ENCODE peak calls at places on chromosomes 12 and 14, in six cellular contexts. A is IMR-90, Z is GM23248, C is adipocyte, E is Karpas-422, S is endodermal cell. O is an unnamed sample. For H3K4me1, the result is how much of the 10 kb centered on the place peaks cover.

GRCh38 chr14:105830171-105830570 is 303.8 kb downstream of the TMEM121 start:
- DNase-seq in C (no peak), S (no peak), Z (no peak), A (no peak), E (no peak), O (no peak)

GRCh38 chr14:68862954-68863594 is 70.2 kb upstream of the ZFP36L1 start:
- DNase-seq in E (peak), Z (peak), C (peak), A (peak), S (peak), O (peak)

GRCh38 chr14:51490205-51490604 is 161.5 kb upstream of the FRMD6 start:
- DNase-seq in A (peak), C (peak), E (no peak), Z (peak), S (no peak), O (no peak)

GRCh38 chr14:74846968-74847549 is 28.9 kb downstream of the PROX2 start:
- DNase-seq in E (no peak), Z (peak), S (no peak), A (peak), C (peak), O (no peak)

GRCh38 chr14:26930576-26930975 is 332.7 kb upstream of the NOVA1 start:
- DNase-seq in E (no peak), A (no peak), S (no peak), C (no peak), Z (no peak), O (no peak)

GRCh38 chr14:67928375-67928774 is 108.8 kb downstream of the RAD51B start:
- DNase-seq in E (no peak), A (no peak), Z (no peak), C (no peak), S (peak), O (no peak)

GRCh38 chr14:99995700-99996356 is 69.4 kb upstream of the EVL start:
- DNase-seq in E (peak), A (peak), Z (peak), C (peak), S (peak), O (peak)

GRCh38 chr12:19191563-19191962 is 62.0 kb downstream of the PLEKHA5 start:
- DNase-seq in C (no peak), S (no peak), A (no peak), E (peak), Z (no peak), O (peak)

GRCh38 chr12:56040963-56041578 is 647 bp upstream of the RPS26 start:
- DNase-seq in A (no peak), Z (no peak), E (no peak), C (no peak), S (peak), O (no peak)

GRCh38 chr12:912466-913235 is 36.8 kb downstream of the RAD52 start:
- DNase-seq in Z (no peak), A (no peak), E (no peak), C (no peak), S (no peak), O (no peak)

GRCh38 chr12:2298556-2299195 is 245.9 kb downstream of the CACNA1C start:
- DNase-seq in Z (no peak), A (no peak), S (peak), C (no peak), E (no peak), O (no peak)

GRCh38 chr12:57110189-57111045 is 745 bp downstream of the STAT6 start:
- DNase-seq in Z (peak), A (peak), S (peak), E (peak), C (peak), O (peak)

GRCh38 chr12:12901158-12901791 is 9.9 kb downstream of the GPRC5A start:
- DNase-seq in A (peak), Z (peak), S (peak), C (peak), E (no peak), O (no peak)

GRCh38 chr14:74829238-74829637 is 46.7 kb downstream of the PROX2 start:
- DNase-seq in S (no peak), C (no peak), A (no peak), E (no peak), Z (peak), O (no peak)

GRCh38 chr12:106452309-106452708 is 94.8 kb downstream of the POLR3B start:
- DNase-seq in S (no peak), E (no peak), A (no peak), Z (no peak), C (no peak), O (no peak)

GRCh38 chr14:101844752-101845151 is 83.2 kb downstream of the PPP2R5C start:
- DNase-seq in C (no peak), Z (no peak), A (no peak), E (peak), S (no peak), O (no peak)

GRCh38 chr14:101843038-101843437 is 81.5 kb downstream of the PPP2R5C start:
- DNase-seq in C (no peak), A (no peak), S (no peak), E (no peak), Z (no peak), O (no peak)

GRCh38 chr14:101845496-101845895 is 84.0 kb downstream of the PPP2R5C start:
- DNase-seq in S (no peak), E (peak), C (no peak), A (no peak), Z (no peak), O (no peak)

GRCh38 chr14:101843665-101844064 is 82.2 kb downstream of the PPP2R5C start:
- DNase-seq in S (no peak), E (peak), A (no peak), C (no peak), Z (no peak), O (peak)

GRCh38 chr14:101844219-101844618 is 82.7 kb downstream of the PPP2R5C start:
- DNase-seq in Z (no peak), S (no peak), C (no peak), A (no peak), E (peak), O (no peak)
- H3K9ac ChIP-seq in Z (no peak), S (no peak), C (no peak), A (no peak), E (peak), O (no peak)

DNA sequence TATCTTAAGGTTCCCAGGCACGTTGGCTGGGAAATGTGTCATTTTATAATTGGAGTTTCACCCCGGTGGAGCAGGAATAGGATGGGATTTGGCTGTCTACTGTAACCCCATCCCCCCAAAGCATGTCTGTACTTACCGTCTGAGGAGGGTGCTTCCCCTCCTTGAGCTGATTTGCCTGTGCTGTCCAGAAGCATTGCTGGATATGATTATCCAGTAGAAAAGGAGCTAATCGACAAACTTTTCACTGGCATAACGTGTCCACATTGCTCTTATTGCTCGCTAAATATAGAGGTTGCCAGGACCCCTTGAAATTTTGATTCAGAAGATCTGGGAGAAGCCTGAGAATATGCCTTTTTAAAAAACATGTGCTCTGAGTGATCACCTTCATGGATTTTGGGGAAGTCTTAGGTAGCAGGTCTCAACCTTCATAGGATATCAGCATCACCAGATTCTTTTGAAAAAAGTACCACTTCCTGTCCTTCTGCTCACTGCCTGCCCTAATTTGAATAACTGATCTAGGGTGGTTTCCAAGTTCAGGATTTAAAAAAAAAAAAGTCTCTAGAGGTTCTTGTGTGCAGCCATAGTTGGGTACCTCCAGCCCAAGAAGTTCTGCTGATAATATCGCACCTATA is 80.4 kb upstream of the KCNA1 start:
- DNase-seq in S (no peak), A (no peak), Z (no peak), C (no peak), E (peak), O (no peak)
- H3K4me1 ChIP-seq in S (under half), A (under half), Z (under half), C (under half), E (under half), O (under half)

DNA sequence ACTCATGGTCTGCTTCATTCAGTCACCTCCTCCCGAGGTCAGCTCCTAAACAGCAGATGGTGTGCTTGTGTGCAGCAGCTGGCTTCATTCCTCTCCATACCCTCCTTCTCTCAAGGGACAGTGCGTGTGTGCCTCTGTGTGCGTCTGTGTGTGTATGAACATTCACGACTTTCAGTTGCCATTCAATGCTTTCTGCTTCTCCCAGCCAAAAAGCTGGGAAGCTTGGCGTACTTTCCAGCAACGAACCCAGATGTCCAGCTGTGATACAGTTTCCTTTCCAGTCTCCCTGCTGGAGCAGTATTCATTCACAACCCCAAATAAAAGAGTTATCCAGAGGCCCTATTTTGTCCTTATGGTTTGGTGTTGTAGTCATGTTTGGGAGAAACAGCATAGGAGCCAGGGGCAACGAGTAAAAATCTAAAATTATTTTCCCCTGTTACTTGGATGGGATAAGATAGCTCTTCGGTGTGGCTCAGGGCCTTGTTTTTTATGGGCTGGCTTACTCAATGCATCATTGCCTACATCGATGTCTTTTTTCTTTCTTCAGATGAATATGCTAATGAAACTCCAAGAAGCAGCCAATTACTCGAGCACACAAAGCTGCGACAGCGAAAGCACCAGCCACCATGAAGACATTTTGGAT is 379.3 kb downstream of the NAV3 start:
- DNase-seq in C (no peak), A (peak), Z (peak), E (no peak), S (no peak), O (no peak)
- H3K9ac ChIP-seq in C (peak), A (no peak), Z (no peak), E (no peak), S (no peak), O (no peak)

GRCh38 chr14:104687601-104688504 is 1.6 kb upstream of the INF2 start:
- DNase-seq in S (peak), C (peak), E (no peak), A (no peak), Z (peak), O (peak)
- H3K4me1 ChIP-seq in S (under half), C (under half), E (under half), A (under half), Z (under half), O (under half)

DNA sequence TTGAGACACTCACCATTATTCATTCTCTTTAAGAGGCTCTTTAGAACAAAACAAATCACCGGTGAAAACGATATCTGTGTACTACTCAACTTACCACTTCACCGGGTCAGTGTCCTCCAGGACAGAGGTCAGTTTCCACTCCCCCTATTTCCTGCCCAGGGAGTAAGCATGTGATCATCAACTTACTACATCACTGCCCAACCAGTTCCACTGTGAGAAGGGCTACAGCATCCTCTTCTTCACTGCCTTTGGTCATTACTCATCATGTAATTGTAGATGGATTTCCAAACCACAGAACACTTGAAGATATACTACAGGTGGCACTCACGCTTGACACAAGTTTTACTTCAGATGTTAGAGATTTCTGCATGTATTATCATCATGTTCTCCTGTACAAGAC is 5.7 kb downstream of the TMCC3 start:
- DNase-seq in S (no peak), C (peak), A (peak), E (no peak), Z (peak), O (no peak)
- H3K9ac ChIP-seq in S (no peak), C (no peak), A (no peak), E (no peak), Z (peak), O (no peak)

DNA sequence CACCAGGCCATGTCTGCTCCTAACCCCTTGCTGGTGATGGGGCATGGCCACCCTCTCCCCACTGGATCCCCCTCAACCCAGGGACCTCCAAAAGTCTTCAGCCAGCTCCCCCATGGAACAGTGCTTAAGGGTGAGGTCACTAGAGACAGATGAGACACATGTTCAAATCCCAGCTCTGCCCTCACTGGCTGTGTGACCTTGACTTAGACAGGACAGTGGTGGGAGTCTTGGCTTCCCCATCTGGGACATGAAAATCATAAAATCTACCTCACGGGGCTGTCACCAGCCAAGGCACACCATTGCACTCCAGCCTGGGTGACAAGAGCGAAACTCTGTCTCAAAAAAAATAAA is 10.9 kb downstream of the RHOF start:
- DNase-seq in S (no peak), A (no peak), Z (no peak), E (no peak), C (no peak), O (no peak)
- H3K4me1 ChIP-seq in S (under half), A (under half), Z (under half), E (under half), C (under half), O (under half)

DNA sequence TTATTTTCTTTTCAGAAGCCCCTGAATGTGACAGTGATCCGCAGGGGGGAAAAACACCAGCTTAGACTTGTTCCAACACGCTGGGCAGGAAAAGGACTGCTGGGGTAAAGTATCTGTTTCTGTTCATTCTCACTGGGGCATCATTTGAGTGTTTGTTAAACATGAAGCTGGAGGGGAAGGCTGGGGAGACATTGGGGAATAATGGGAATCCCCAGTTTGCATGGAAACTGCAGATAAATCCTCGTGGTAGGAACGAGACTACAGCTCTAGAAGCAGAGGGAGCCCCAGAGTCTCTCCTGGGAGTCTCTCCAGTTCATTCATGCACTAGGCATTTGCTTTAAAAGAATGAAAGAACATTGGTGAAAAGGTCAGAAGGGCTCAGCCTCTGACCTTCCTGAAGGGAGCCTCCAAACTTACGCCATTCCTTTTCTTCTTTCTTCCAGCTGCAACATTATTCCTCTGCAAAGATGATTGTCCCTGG is 2.5 kb upstream of the CFAP251 start:
- DNase-seq in E (no peak), C (no peak), A (peak), S (no peak), Z (no peak), O (no peak)
- H3K9ac ChIP-seq in E (peak), C (peak), A (no peak), S (no peak), Z (no peak), O (no peak)

GRCh38 chr12:125005652-125006051 is 12.2 kb downstream of the BRI3BP start:
- DNase-seq in S (no peak), C (no peak), Z (no peak), E (no peak), A (no peak), O (no peak)

GRCh38 chr12:124998705-124999104 is 5.3 kb downstream of the BRI3BP start:
- DNase-seq in Z (no peak), C (no peak), S (no peak), A (no peak), E (no peak), O (no peak)

GRCh38 chr12:125004621-125005020 is 11.2 kb downstream of the BRI3BP start:
- DNase-seq in E (no peak), S (no peak), Z (no peak), A (no peak), C (no peak), O (no peak)

GRCh38 chr12:125003021-125003420 is 9.6 kb downstream of the BRI3BP start:
- DNase-seq in C (no peak), Z (no peak), E (no peak), S (no peak), A (no peak), O (peak)

GRCh38 chr12:125001636-125002035 is 8.2 kb downstream of the BRI3BP start:
- DNase-seq in S (no peak), C (no peak), Z (no peak), E (peak), A (no peak), O (no peak)
- H3K4me1 ChIP-seq in S (under half), C (under half), Z (under half), E (half or more), A (under half), O (under half)

DNA sequence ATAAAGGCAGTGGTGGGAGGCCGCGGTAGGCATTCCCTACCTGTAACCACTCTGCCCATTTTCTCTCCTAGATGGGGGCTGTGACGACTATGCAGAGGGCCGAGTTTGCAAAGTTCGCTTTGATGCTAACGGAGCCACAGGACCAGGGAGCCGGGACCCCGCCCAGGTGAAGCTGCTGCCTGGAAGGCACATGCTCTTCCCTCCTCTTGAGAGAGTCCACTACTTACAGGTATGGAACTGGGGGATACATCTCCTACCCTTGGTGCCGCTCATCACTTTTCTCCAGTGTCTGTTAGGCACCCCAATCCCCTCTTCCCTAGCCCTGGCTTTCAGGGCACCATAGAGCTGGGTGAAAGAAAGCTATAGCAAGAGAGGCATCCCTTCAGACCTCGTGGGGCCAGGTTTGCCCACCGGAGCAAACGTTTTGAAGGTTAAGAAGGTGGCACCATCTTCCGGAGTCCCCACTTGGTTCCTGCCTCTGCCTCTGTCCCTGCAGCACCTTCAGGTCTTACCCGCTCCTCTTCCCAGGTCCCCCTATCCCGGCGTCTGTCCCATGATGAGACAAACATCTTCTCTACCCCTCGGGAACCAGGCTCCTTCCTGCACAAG is 2.0 kb upstream of the P3H3 start:
- DNase-seq in S (peak), A (no peak), C (no peak), E (no peak), Z (no peak), O (no peak)
- H3K9ac ChIP-seq in S (no peak), A (no peak), C (no peak), E (no peak), Z (no peak), O (no peak)

GRCh38 chr14:89369656-89370055 is 47.4 kb downstream of the FOXN3 start:
- DNase-seq in A (no peak), C (no peak), Z (no peak), E (no peak), S (no peak), O (no peak)

GRCh38 chr14:89372156-89372555 is 44.9 kb downstream of the FOXN3 start:
- DNase-seq in Z (peak), S (no peak), C (peak), E (no peak), A (peak), O (no peak)

GRCh38 chr14:89373185-89373584 is 43.8 kb downstream of the FOXN3 start:
- DNase-seq in Z (no peak), C (no peak), E (no peak), A (no peak), S (no peak), O (no peak)

GRCh38 chr14:89370781-89371180 is 46.3 kb downstream of the FOXN3 start:
- DNase-seq in C (no peak), E (no peak), Z (peak), S (no peak), A (no peak), O (no peak)

GRCh38 chr14:89371600-89371999 is 45.4 kb downstream of the FOXN3 start:
- DNase-seq in C (no peak), A (no peak), Z (no peak), E (no peak), S (no peak), O (no peak)
- H3K4me1 ChIP-seq in C (under half), A (under half), Z (under half), E (under half), S (under half), O (under half)